ENCODE peak calls at places on chromosomes 11 and 22, in seven cellular contexts. J is H1, Z is HCT116, C is PC-3, K is neural progenitor cell, Q is DND-41, B is IMR-90. P is an unnamed sample.

GRCh38 chr22:29270475-29271271 is 2.6 kb downstream of the EWSR1 start:
- DNase-seq in B (peak), Z (no peak), J (no peak), Q (no peak), C (peak), K (peak), P (peak)

GRCh38 chr22:44737414-44738346 is 14.7 kb upstream of the ARHGAP8 start:
- DNase-seq in Q (no peak), K (no peak), C (no peak), Z (no peak), B (no peak), J (no peak), P (no peak)

GRCh38 chr11:1102996-1103395 is 28.3 kb downstream of the MUC2 start:
- DNase-seq in Q (no peak), K (no peak), Z (no peak), C (no peak), B (no peak), J (no peak), P (no peak)

GRCh38 chr11:88411265-88411664 is 73.7 kb upstream of the CTSC start:
- DNase-seq in J (no peak), K (no peak), Z (no peak), Q (no peak), C (peak), B (peak), P (peak)

GRCh38 chr22:41688365-41689211 is at the start of gene SNU13:
- DNase-seq in C (peak), Z (peak), K (peak), J (no peak), Q (peak), B (peak), P (peak)

GRCh38 chr22:21568207-21569075 is 927 bp downstream of the UBE2L3 start:
- DNase-seq in C (no peak), Z (no peak), J (no peak), Q (peak), K (peak), B (peak), P (peak)

GRCh38 chr22:28142361-28142801 is 223.3 kb upstream of the PITPNB start:
- DNase-seq in K (peak), Q (no peak), C (peak), J (no peak), B (peak), Z (no peak), P (peak)

GRCh38 chr22:50186789-50187523 is 1.2 kb downstream of the TRABD start:
- DNase-seq in Z (no peak), C (peak), J (no peak), K (peak), Q (peak), B (peak), P (no peak)

GRCh38 chr22:47172771-47173534 is 410.5 kb downstream of the TBC1D22A start:
- DNase-seq in B (no peak), Z (no peak), C (no peak), K (no peak), J (no peak), Q (no peak), P (no peak)

GRCh38 chr22:25880524-25880923 is 138.5 kb downstream of the MYO18B start:
- DNase-seq in Q (no peak), K (no peak), C (no peak), Z (no peak), B (no peak), J (no peak), P (no peak)

GRCh38 chr11:80083561-80083960 is 642.7 kb upstream of the TENM4 start:
- DNase-seq in B (no peak), K (no peak), Q (no peak), Z (no peak), J (no peak), C (peak), P (peak)

GRCh38 chr11:32032478-32032877 is 58.4 kb upstream of the RCN1 start:
- DNase-seq in J (no peak), Q (no peak), K (no peak), Z (no peak), B (no peak), C (peak), P (peak)

GRCh38 chr11:69064394-69064957 is 15.7 kb downstream of the TPCN2 start:
- DNase-seq in J (no peak), Z (no peak), Q (no peak), B (no peak), K (no peak), C (no peak), P (no peak)

GRCh38 chr11:10696797-10697620 is 3.5 kb upstream of the IRAG1 start:
- DNase-seq in C (no peak), J (no peak), K (no peak), Q (no peak), B (no peak), Z (no peak), P (no peak)

GRCh38 chr11:96051820-96052219 is 127.9 kb upstream of the MTMR2 start:
- DNase-seq in B (no peak), K (no peak), C (peak), Z (no peak), Q (no peak), J (no peak), P (no peak)

GRCh38 chr11:73439002-73439843 is 63.0 kb downstream of the RELT start:
- DNase-seq in J (no peak), Q (no peak), C (no peak), K (no peak), Z (no peak), B (peak), P (no peak)

GRCh38 chr11:6813651-6814050 is 14.2 kb upstream of the OR6A2 start:
- DNase-seq in Q (no peak), B (no peak), K (no peak), J (no peak), Z (no peak), C (no peak), P (no peak)

GRCh38 chr22:42768385-42769035 is 47.8 kb upstream of the A4GALT start:
- DNase-seq in Z (no peak), K (peak), Q (no peak), B (no peak), J (no peak), C (no peak), P (no peak)

GRCh38 chr11:27358306-27358705 is 4.7 kb downstream of the CCDC34 start:
- DNase-seq in Q (no peak), Z (no peak), J (no peak), B (no peak), K (no peak), C (no peak), P (peak)

GRCh38 chr22:17777005-17777716 is 2.9 kb upstream of the BID start:
- DNase-seq in Q (peak), B (no peak), Z (no peak), K (no peak), J (no peak), C (no peak), P (no peak)

GRCh38 chr11:59191899-59192298 is 20.0 kb downstream of the DTX4 start:
- DNase-seq in C (no peak), B (no peak), Z (no peak), K (no peak), Q (no peak), J (no peak), P (no peak)

GRCh38 chr22:39597236-39597869 is 26.8 kb downstream of the CACNA1I start:
- DNase-seq in Z (no peak), C (no peak), J (no peak), B (no peak), Q (no peak), K (no peak), P (no peak)

GRCh38 chr11:121141051-121141450 is 40.0 kb downstream of the TECTA start:
- DNase-seq in K (no peak), Z (no peak), Q (no peak), C (peak), B (peak), J (no peak), P (no peak)

GRCh38 chr11:110818032-110818687 is 105.9 kb upstream of the ARHGAP20 start:
- DNase-seq in J (no peak), K (no peak), C (peak), B (peak), Z (peak), Q (no peak), P (peak)

GRCh38 chr11:69891421-69892236 is 72.4 kb upstream of the FGF3 start:
- DNase-seq in B (peak), K (no peak), J (no peak), Z (no peak), C (peak), Q (no peak), P (peak)

GRCh38 chr11:2975594-2975993 is 16.5 kb downstream of the NAP1L4 start:
- DNase-seq in Q (peak), C (peak), B (peak), J (no peak), Z (peak), K (peak), P (peak)
- TF ChIP-seq CTCF in Q (peak), C (peak), B (peak), J (peak), Z (peak), K (peak), P (peak)

GRCh38 chr11:19117760-19118097 is 761 bp downstream of the ZDHHC13 start:
- DNase-seq in C (no peak), Z (no peak), B (peak), Q (no peak), K (no peak), J (no peak), P (no peak)
- H2AFZ ChIP-seq in C (peak), Z (no peak), B (peak), Q (peak), K (peak), J (peak), P (peak)

GRCh38 chr11:64269380-64270234 is 14.9 kb downstream of the BAD start:
- DNase-seq in K (peak), C (peak), J (peak), Q (peak), Z (peak), B (peak), P (peak)
- TF ChIP-seq CTCF in K (peak), C (no peak), J (no peak), Q (peak), Z (no peak), B (peak), P (no peak)

GRCh38 chr11:130400793-130401483 is 27.5 kb downstream of the ADAMTS8 start:
- DNase-seq in K (no peak), C (no peak), J (no peak), B (peak), Z (no peak), Q (no peak), P (peak)
- H2AFZ ChIP-seq in K (no peak), C (no peak), J (no peak), B (peak), Z (no peak), Q (no peak), P (peak)